ENCODE peak calls at places on chromosomes 16 and 17, in six cellular contexts. H is GM12878, Y is K562, I is HepG2, K is H1, Z is GM12891. F is an unnamed sample.

GRCh38 chr17:72978593-72979218 is 113.8 kb downstream of the SLC39A11 start:
- DNase-seq in H (no peak), Y (peak), I (no peak), K (no peak), Z (no peak), F (no peak)

GRCh38 chr16:10386517-10387377 is 886 bp downstream of the ATF7IP2 start:
- DNase-seq in H (peak), Y (no peak), I (peak), K (no peak), Z (no peak), F (no peak)

GRCh38 chr16:800834-801488 is 427 bp upstream of the GNG13 start:
- DNase-seq in H (no peak), Y (no peak), I (no peak), K (no peak), Z (no peak), F (no peak)

GRCh38 chr17:61411944-61412859 is 12.6 kb downstream of the TBX2 start:
- DNase-seq in H (peak), Y (peak), I (peak), K (peak), Z (peak), F (peak)

GRCh38 chr17:16439867-16440351 is 24.5 kb downstream of the TRPV2 start:
- DNase-seq in H (no peak), Y (no peak), I (no peak), K (no peak), Z (no peak), F (no peak)

GRCh38 chr16:17585449-17586080 is 114.8 kb upstream of the XYLT1 start:
- DNase-seq in H (no peak), Y (no peak), I (no peak), K (no peak), Z (no peak), F (no peak)

GRCh38 chr16:21084631-21085235 is 65.9 kb downstream of the DNAH3 start:
- DNase-seq in H (no peak), Y (no peak), I (peak), K (no peak), Z (no peak), F (no peak)

GRCh38 chr16:24138024-24138423 is 118.1 kb upstream of the CACNG3 start:
- DNase-seq in H (no peak), Y (no peak), I (no peak), K (no peak), Z (no peak), F (no peak)

GRCh38 chr17:68015081-68015723 is 18.9 kb upstream of the C17orf58 start:
- DNase-seq in H (no peak), Y (no peak), I (no peak), K (no peak), Z (no peak), F (no peak)

GRCh38 chr17:48608494-48608834 is 2.4 kb downstream of the HOXB7 start:
- DNase-seq in H (no peak), Y (no peak), I (no peak), K (no peak), Z (no peak), F (no peak)

GRCh38 chr16:88905563-88905962 is 39.1 kb upstream of the PABPN1L start:
- DNase-seq in H (no peak), Y (peak), I (no peak), K (peak), Z (peak), F (peak)

GRCh38 chr17:263773-264172 is 82.3 kb upstream of the DOC2B start:
- DNase-seq in H (no peak), Y (no peak), I (no peak), K (peak), Z (no peak), F (no peak)

GRCh38 chr17:81641825-81642489 is 5.0 kb downstream of the TSPAN10 start:
- DNase-seq in H (no peak), Y (peak), I (no peak), K (no peak), Z (no peak), F (no peak)

GRCh38 chr16:4752351-4753100 is 14.4 kb downstream of the ZNF500 start:
- DNase-seq in H (no peak), Y (no peak), I (no peak), K (no peak), Z (no peak), F (no peak)

GRCh38 chr16:86868070-86868469 is 289.7 kb downstream of the FOXL1 start:
- DNase-seq in H (no peak), Y (peak), I (no peak), K (no peak), Z (no peak), F (no peak)

GRCh38 chr16:74698220-74698619 is 2.4 kb downstream of the MLKL start:
- DNase-seq in H (peak), Y (no peak), I (no peak), K (no peak), Z (no peak), F (no peak)

GRCh38 chr17:80826955-80827645 is 164.5 kb upstream of the CHMP6 start:
- DNase-seq in H (no peak), Y (no peak), I (no peak), K (no peak), Z (no peak), F (no peak)

GRCh38 chr16:19468300-19468699 is 50.6 kb downstream of the TMC5 start:
- DNase-seq in H (no peak), Y (no peak), I (no peak), K (no peak), Z (no peak), F (no peak)

GRCh38 chr16:75754126-75754525 is 27.8 kb upstream of the CPHXL start:
- DNase-seq in H (no peak), Y (no peak), I (peak), K (no peak), Z (no peak), F (no peak)

GRCh38 chr17:60534010-60534555 is 8.0 kb upstream of the APPBP2 start:
- DNase-seq in H (no peak), Y (no peak), I (no peak), K (no peak), Z (no peak), F (no peak)

GRCh38 chr17:69593716-69594115 is 179.2 kb downstream of the MAP2K6 start:
- DNase-seq in H (no peak), Y (no peak), I (no peak), K (no peak), Z (no peak), F (no peak)

GRCh38 chr17:83152745-83153611 is 73.6 kb downstream of the METRNL start:
- DNase-seq in H (no peak), Y (no peak), I (no peak), K (no peak), Z (no peak), F (no peak)

GRCh38 chr17:8072339-8072726 is 15.2 kb downstream of the ALOX12B start:
- DNase-seq in H (no peak), Y (no peak), I (no peak), K (peak), Z (no peak), F (no peak)

DNA sequence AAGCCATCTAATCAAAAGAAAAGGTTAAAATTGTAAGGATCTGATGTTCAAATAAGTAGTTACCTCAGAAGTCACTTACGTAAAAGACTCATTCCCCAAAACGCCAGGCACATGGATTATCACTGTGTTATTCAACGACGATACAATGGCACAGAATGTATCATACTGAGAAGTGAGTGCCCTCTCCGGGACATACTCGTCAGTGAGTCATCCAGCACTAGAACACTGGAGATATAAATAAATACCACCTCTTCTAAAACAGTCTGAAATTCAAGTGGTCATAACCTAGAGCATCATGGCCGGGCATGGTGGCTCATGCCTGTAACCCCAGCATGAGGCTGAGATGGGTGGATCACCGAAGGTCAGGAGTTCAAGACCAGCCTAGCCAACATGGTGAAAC is 24.9 kb downstream of the USP31 start:
- DNase-seq in H (no peak), Y (no peak), I (no peak), K (no peak), Z (no peak), F (no peak)
- TF ChIP-seq POLR2AphosphoS5 in H (no peak), Y (no peak), I (no peak), K (no peak), Z (no peak), F (no peak)

DNA sequence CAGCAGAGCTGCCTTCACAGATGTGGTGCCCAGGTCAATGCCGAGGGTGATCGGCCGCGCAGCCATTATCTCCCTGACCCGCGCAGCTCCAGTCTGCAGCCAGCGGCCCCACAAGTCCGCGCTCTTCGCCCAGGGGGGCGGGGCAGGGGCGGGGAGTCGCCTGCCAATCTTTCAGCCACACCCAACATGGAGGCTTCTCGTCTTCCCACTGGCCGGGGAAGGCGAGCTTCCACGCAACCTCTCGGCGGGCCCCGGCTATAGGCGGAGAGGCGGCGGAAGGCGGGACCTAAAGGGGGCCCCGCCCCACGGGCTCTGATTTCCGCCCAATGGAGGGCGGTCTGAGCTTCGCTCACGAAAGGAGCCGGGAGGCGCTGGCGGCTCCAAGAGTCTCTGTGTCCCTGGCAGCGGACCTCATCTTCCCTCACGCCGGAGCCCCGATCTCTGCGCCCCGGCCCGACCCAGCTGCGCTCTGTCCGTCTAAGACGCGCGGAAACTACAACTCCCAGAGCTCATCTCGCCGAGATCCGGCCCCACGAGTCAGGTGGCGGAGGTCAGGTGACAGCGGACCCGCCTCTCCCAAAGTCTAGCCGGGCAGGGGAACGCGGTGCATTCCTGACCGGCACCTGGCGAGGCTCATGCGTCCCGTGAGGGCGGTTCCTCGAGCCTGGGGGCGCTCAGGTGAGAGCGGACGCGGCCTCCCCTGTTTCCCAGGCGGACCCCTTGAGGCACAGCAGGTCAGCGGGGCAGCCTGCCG is at the start of the genes CTNS and SHPK:
- DNase-seq in H (peak), Y (peak), I (peak), K (peak), Z (peak), F (peak)
- TF ChIP-seq POLR2A in H (peak), Y (peak), I (peak), K (peak), Z (peak), F (peak)

GRCh38 chr17:66523378-66524174 is 221.2 kb downstream of the PRKCA start:
- DNase-seq in H (no peak), Y (no peak), I (no peak), K (no peak), Z (no peak), F (no peak)
- TF ChIP-seq TAF1 in H (no peak), Y (no peak), I (no peak), K (no peak), Z (no peak), F (no peak)

GRCh38 chr17:75325827-75326586 is 36.8 kb upstream of the SLC25A19 start:
- DNase-seq in H (no peak), Y (peak), I (no peak), K (no peak), Z (no peak), F (no peak)

GRCh38 chr17:75325348-75325747 is 36.1 kb upstream of the SLC25A19 start:
- DNase-seq in H (no peak), Y (no peak), I (no peak), K (no peak), Z (no peak), F (no peak)

GRCh38 chr17:75326587-75326955 is 37.3 kb upstream of the SLC25A19 start:
- DNase-seq in H (no peak), Y (no peak), I (no peak), K (no peak), Z (no peak), F (no peak)

GRCh38 chr17:75331671-75332070 is 42.4 kb upstream of the SLC25A19 start:
- DNase-seq in H (no peak), Y (no peak), I (no peak), K (no peak), Z (no peak), F (no peak)

DNA sequence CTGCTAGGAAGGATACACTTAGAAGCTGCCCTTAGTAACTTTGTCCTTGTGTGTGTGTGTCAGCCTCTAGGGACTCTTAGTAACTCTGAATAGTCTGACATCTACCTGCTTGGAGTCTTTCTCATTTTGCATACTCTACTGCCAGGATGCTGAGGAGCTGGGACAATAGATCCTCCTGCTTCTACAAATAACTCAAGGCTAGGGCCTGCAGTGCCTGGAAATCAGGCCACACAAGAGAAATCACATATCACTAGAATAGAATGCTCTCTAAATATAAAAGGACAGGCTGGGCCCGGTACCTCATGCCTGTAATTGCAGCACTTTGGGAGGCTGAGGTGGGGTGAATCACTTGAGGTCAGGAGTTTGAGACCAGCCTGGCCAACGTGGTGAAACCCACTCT is 38.5 kb upstream of the SLC25A19 start:
- DNase-seq in H (no peak), Y (no peak), I (no peak), K (no peak), Z (no peak), F (no peak)
- TF ChIP-seq POLR2AphosphoS5 in H (no peak), Y (no peak), I (no peak), K (no peak), Z (no peak), F (no peak)

F was measured in GM12892.